ENCODE peak calls at places on chromosomes 12 and 14, in seven cellular contexts. G, Q, U, A, E, K and W are unnamed samples.

GRCh38 chr14:68144051-68144681 is 324.6 kb downstream of the RAD51B start:
- DNase-seq in A (peak), G (peak), E (peak), K (no peak), U (no peak), Q (peak), W (no peak)

GRCh38 chr12:62466596-62467411 is at the start of gene MON2:
- DNase-seq in A (peak), U (peak), G (peak), Q (peak), E (peak), K (peak), W (peak)

GRCh38 chr12:65878540-65878939 is 54.3 kb downstream of the HMGA2 start:
- DNase-seq in E (no peak), Q (no peak), A (peak), U (no peak), K (no peak), G (no peak), W (peak)

GRCh38 chr12:45674583-45674982 is 54.9 kb upstream of the ARID2 start:
- DNase-seq in K (no peak), E (no peak), A (no peak), G (peak), U (peak), Q (peak), W (peak)

GRCh38 chr14:51823706-51824105 is 36.7 kb upstream of the GNG2 start:
- DNase-seq in A (no peak), G (no peak), Q (peak), E (no peak), K (no peak), U (no peak), W (no peak)

GRCh38 chr14:54704768-54705167 is 137.8 kb downstream of the SAMD4A start:
- DNase-seq in U (no peak), E (no peak), K (no peak), Q (no peak), G (no peak), A (no peak), W (no peak)

GRCh38 chr12:130873106-130873795 is 1.4 kb downstream of the RAN start:
- DNase-seq in E (no peak), Q (no peak), U (no peak), A (no peak), G (no peak), K (no peak), W (no peak)

GRCh38 chr12:8953773-8954402 is 4.4 kb upstream of the M6PR start:
- DNase-seq in Q (no peak), A (no peak), E (no peak), U (no peak), K (no peak), G (no peak), W (no peak)

GRCh38 chr14:95733212-95733611 is 19.3 kb upstream of the TCL1A start:
- DNase-seq in A (no peak), G (no peak), K (no peak), Q (no peak), U (no peak), E (no peak), W (no peak)

GRCh38 chr14:48723841-48724495 is 862.2 kb downstream of the RPS29 start:
- DNase-seq in U (no peak), A (no peak), E (no peak), K (no peak), G (no peak), Q (peak), W (no peak)

GRCh38 chr12:59736359-59736758 is 140.5 kb downstream of the SLC16A7 start:
- DNase-seq in E (no peak), K (no peak), U (no peak), A (peak), G (no peak), Q (no peak), W (no peak)

GRCh38 chr14:104786726-104787675 is 8.5 kb downstream of the AKT1 start:
- DNase-seq in E (no peak), Q (no peak), G (no peak), U (no peak), K (no peak), A (no peak), W (no peak)

GRCh38 chr12:130847097-130847496 is 8.0 kb upstream of the STX2 start:
- DNase-seq in E (no peak), K (no peak), G (no peak), Q (peak), U (no peak), A (no peak), W (no peak)

GRCh38 chr12:120797677-120798642 is 72.3 kb downstream of the ACADS start:
- DNase-seq in G (no peak), U (no peak), E (no peak), K (no peak), A (no peak), Q (no peak), W (no peak)

GRCh38 chr14:75003250-75004027 is 718 bp downstream of the EIF2B2 start:
- DNase-seq in A (no peak), G (no peak), Q (no peak), K (no peak), E (no peak), U (no peak), W (no peak)

GRCh38 chr14:96917442-96917963 is 120.3 kb downstream of the VRK1 start:
- DNase-seq in Q (no peak), G (no peak), A (no peak), E (no peak), U (no peak), K (no peak), W (no peak)

GRCh38 chr12:461425-461824 is 1.7 kb downstream of the B4GALNT3 start:
- DNase-seq in U (no peak), K (no peak), A (no peak), Q (no peak), E (no peak), G (no peak), W (no peak)

DNA sequence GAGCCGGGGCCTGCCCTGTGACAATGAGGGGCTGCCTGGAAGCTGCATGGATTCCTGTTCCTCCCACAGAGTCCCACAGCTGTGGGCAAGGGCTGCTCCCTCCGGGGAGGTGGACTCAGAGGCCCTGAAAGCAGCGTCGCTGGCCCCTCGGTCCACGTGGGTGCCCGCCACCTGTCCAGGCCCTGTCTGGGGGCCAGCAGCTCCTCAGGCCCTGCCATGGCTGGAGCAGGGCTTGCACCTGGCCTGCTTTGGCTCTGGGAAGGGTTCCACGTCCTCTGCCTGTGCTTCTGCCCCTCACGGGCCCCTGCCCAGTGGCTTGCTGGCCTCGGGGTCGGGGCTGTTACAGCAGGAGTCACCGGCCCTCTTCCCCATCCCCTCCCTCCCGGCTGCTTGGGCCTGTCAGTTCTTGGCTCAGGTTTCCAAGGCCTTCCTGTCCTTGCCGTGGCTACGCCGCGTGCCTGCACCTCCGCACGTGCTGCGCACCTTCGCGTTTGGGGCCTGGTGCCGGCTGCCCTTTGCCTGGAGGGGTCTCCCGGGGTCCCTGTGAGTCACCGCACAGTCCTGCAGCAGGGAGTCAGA is 5.8 kb downstream of the FBRSL1 start:
- DNase-seq in Q (no peak), A (peak), U (no peak), K (no peak), G (no peak), E (no peak), W (no peak)
- TF ChIP-seq POLR2A in Q (no peak), A (no peak), U (no peak), K (no peak), G (no peak), E (no peak), W (no peak)

DNA sequence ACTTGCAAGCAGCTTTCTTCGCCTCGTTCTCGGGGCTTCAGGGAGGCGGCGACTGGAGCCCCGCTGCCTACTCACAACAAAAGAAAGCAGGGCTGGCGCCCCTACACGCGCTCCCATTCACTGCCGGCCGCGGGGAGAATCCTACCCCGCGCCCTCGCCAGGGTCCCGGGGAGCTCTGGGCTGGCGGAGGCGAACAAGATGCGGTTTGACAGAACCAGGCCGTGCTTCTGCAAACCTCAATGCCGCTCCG is 820 bp downstream of the TBX5 start:
- DNase-seq in U (no peak), G (no peak), A (no peak), K (no peak), E (no peak), Q (no peak), W (no peak)
- H3K4me3 ChIP-seq in U (peak), G (no peak), A (no peak), K (peak), E (no peak), Q (peak), W (no peak)

GRCh38 chr12:3019005-3019680 is 58.0 kb upstream of the TSPAN9 start:
- DNase-seq in A (no peak), K (no peak), U (no peak), G (no peak), E (no peak), Q (no peak), W (no peak)

GRCh38 chr12:3016191-3016590 is 57.0 kb downstream of the TEAD4 start:
- DNase-seq in E (no peak), U (no peak), A (no peak), G (no peak), Q (no peak), K (no peak), W (no peak)

GRCh38 chr12:3015356-3015755 is 56.2 kb downstream of the TEAD4 start:
- DNase-seq in G (no peak), Q (no peak), K (no peak), A (no peak), E (no peak), U (no peak), W (no peak)

GRCh38 chr12:3018284-3019004 is 58.7 kb upstream of the TSPAN9 start:
- DNase-seq in K (no peak), Q (no peak), U (no peak), A (no peak), E (no peak), G (no peak), W (no peak)

DNA sequence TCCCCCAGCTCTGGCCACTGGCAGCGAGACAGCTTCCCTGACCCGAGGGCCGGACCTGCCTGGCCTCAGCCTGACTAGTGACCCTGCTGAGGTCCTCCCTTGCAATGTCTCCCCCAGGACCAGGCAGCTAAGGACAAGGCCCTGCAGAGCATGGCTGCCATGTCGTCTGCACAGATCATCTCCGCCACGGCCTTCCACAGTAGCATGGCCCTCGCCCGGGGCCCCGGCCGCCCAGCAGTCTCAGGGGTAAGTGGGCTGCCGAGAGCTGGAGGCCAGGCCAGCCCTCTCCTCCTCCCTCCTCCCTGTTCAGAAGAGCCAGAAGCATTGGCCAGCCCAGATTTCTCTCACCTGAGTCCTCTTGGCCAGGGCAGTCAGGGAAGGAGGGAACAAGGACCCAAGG is 58.1 kb downstream of the TEAD4 start:
- DNase-seq in Q (no peak), K (no peak), U (no peak), G (no peak), A (no peak), E (no peak), W (no peak)
- TF ChIP-seq POLR2A in Q (no peak), K (no peak), U (no peak), G (no peak), A (no peak), E (no peak), W (no peak)

GRCh38 chr12:89960607-89961394 is 252.2 kb upstream of the ATP2B1 start:
- DNase-seq in K (no peak), G (no peak), E (no peak), Q (peak), U (no peak), A (no peak), W (no peak)
- H3K4me3 ChIP-seq in K (no peak), G (no peak), E (no peak), Q (no peak), U (no peak), A (no peak), W (no peak)

GRCh38 chr12:55739025-55739378 is 3.9 kb upstream of the GDF11 start:
- DNase-seq in A (no peak), Q (no peak), K (no peak), U (no peak), E (no peak), G (no peak), W (no peak)

GRCh38 chr12:55736076-55736475 is 6.8 kb upstream of the GDF11 start:
- DNase-seq in K (no peak), U (no peak), Q (no peak), A (no peak), G (peak), E (no peak), W (no peak)

GRCh38 chr12:55736780-55737580 is 5.9 kb upstream of the GDF11 start:
- DNase-seq in U (peak), K (peak), G (peak), A (peak), E (peak), Q (peak), W (peak)

GRCh38 chr12:55737581-55738112 is 5.3 kb upstream of the GDF11 start:
- DNase-seq in G (peak), A (no peak), Q (no peak), E (no peak), K (no peak), U (no peak), W (no peak)

GRCh38 chr12:55738113-55739024 is 4.6 kb upstream of the GDF11 start:
- DNase-seq in K (peak), A (peak), E (peak), U (peak), G (peak), Q (peak), W (peak)
- TF ChIP-seq POLR2A in K (no peak), A (no peak), E (no peak), U (no peak), G (no peak), Q (no peak), W (no peak)

GRCh38 chr12:31804185-31804504 is 75.3 kb upstream of the AMN1 start:
- DNase-seq in K (no peak), A (no peak), U (no peak), Q (no peak), G (no peak), E (no peak), W (no peak)
- H3K4me3 ChIP-seq in K (no peak), A (no peak), U (no peak), Q (no peak), G (no peak), E (no peak), W (no peak)

GRCh38 chr12:30794591-30795409 is 40.0 kb upstream of the CAPRIN2 start:
- DNase-seq in A (peak), G (no peak), K (peak), Q (peak), E (no peak), U (no peak), W (no peak)
- TF ChIP-seq POLR2A in A (no peak), G (no peak), K (no peak), Q (no peak), E (no peak), U (no peak), W (no peak)

DNA sequence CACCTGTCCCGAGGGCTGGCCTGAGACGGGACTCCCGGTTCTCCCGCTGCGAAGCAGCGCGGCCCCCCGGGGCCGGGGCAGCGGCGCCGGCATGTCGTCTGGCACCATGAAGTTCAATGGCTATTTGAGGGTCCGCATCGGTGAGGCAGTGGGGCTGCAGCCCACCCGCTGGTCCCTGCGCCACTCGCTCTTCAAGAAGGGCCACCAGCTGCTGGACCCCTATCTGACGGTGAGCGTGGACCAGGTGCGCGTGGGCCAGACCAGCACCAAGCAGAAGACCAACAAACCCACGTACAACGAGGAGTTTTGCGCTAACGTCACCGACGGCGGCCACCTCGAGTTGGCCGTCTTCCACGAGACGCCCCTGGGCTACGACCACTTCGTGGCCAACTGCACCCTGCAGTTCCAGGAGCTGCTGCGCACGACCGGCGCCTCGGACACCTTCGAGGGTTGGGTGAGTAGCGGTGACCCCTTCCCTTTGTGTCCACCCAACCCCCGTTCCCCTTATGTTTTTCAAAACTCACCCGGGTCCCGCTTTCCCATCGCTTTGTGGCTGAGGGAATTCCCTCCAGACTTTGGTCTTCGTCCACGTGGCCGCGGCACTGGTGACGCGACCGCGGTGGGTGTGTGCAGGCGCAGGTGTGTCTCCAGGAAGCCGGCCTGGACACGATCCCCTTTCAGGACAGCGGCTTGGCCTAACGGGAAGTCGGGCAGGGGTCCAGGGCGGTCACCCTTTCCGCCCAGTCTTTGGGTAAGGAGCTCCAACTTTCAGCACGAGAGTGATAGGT is 826 bp downstream of the PRKCH start:
- DNase-seq in G (peak), Q (no peak), E (no peak), K (peak), U (peak), A (peak), W (peak)
- H3K4me3 ChIP-seq in G (peak), Q (peak), E (peak), K (peak), U (peak), A (peak), W (peak)

GRCh38 chr12:97061164-97061563 is 154.1 kb downstream of the NEDD1 start:
- DNase-seq in Q (no peak), A (no peak), G (no peak), E (no peak), K (no peak), U (no peak), W (no peak)

DNA sequence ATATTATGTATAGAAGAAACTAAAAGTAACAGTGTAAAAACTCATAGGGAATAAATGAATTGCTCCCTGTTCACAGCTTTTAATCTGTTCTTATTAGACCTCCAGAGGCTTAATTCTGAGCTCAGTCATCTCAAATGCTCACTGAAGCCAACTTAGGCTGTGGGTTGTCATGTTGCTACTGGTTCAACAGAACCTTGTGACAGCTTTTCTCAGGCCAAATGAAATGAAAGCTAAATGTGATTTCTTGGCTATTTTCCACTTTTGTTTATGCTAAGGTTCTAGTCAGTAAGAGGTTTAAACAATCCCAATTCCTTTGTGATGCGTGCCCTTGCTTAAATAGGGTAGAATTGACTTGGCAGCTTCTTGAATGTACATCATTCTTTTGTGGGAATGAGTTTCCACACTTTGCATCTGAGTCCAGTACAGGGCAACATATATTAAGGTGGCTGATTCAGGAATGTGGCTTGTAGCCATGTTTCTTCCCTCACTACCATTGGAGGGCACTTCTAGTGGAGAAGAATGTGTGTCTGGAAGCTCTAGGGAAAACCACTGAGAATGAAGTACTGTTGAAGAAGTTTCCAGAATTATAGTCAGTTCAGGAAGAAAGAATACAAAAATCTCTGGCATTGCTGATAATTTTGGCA is 156.4 kb downstream of the NEDD1 start:
- DNase-seq in Q (no peak), K (no peak), A (no peak), G (no peak), U (no peak), E (no peak), W (peak)
- TF ChIP-seq POLR2A in Q (no peak), K (no peak), A (no peak), G (no peak), U (no peak), E (no peak), W (peak)